ENCODE peak calls at places on chromosomes 7 and 10, in ten cellular contexts. D is H1, I is esophagus squamous epithelium, N is DND-41, R is fibroblast of villous mesenchyme, X is tibial nerve, T is keratinocyte, B is choroid plexus epithelial cell, S is heart left ventricle, M is cardiac fibroblast. Z is an unnamed sample.
A peak's percentile ranks its signal among the peaks of the same experiment; 100 is the strongest.

GRCh38 chr10:44968101-44968886 is 8.7 kb downstream of the RASSF4 start:
- DNase-seq in N (peak; percentile 74), X (peak; percentile 69), I (no peak), M (peak; percentile 66), B (peak; percentile 67), T (no peak), S (no peak), R (peak; percentile 50), D (no peak), Z (no peak)

GRCh38 chr7:129461809-129462208 is 27.6 kb downstream of the STRIP2 start:
- DNase-seq in R (no peak), D (no peak), B (no peak), N (no peak), S (no peak), T (no peak), X (no peak), I (no peak), M (no peak), Z (no peak)

GRCh38 chr10:3131098-3131497 is 41.5 kb downstream of the PITRM1 start:
- DNase-seq in R (peak; percentile 33), N (no peak), I (no peak), X (no peak), T (no peak), B (peak; percentile 52), M (peak; percentile 68), D (no peak), S (no peak), Z (peak; percentile 26)

GRCh38 chr10:52314007-52314821 is at the start of gene DKK1:
- DNase-seq in N (no peak), B (peak; percentile 83), S (peak; percentile 46), R (peak; percentile 84), I (no peak), T (no peak), M (peak; percentile 88), X (peak; percentile 37), D (peak; percentile 68), Z (peak; percentile 94)

GRCh38 chr10:131706476-131706875 is 194.3 kb upstream of the PPP2R2D start:
- DNase-seq in S (no peak), B (no peak), I (no peak), R (no peak), X (no peak), M (no peak), D (no peak), T (no peak), N (no peak), Z (no peak)

GRCh38 chr7:138842111-138842510 is 44.1 kb upstream of the ATP6V0A4 start:
- DNase-seq in R (peak; percentile 71), I (no peak), B (peak; percentile 90), N (no peak), X (no peak), M (peak; percentile 27), S (no peak), T (no peak), D (peak; percentile 31), Z (peak; percentile 34)

GRCh38 chr10:58829839-58830238 is 317.2 kb downstream of the BICC1 start:
- DNase-seq in X (no peak), D (no peak), T (no peak), R (no peak), I (no peak), N (no peak), S (no peak), B (no peak), M (no peak), Z (no peak)

GRCh38 chr7:102312317-102312716 is 25.6 kb downstream of the SH2B2 start:
- DNase-seq in T (no peak), I (no peak), X (no peak), R (no peak), N (no peak), D (no peak), B (no peak), M (no peak), S (no peak), Z (no peak)

GRCh38 chr10:109961181-109962001 is 38.1 kb upstream of the XPNPEP1 start:
- DNase-seq in X (no peak), N (no peak), D (no peak), R (peak; percentile 36), M (no peak), B (peak; percentile 62), S (no peak), I (no peak), T (no peak), Z (peak; percentile 57)

GRCh38 chr7:112930787-112931186 is 140.6 kb upstream of the TMEM168 start:
- DNase-seq in X (no peak), D (no peak), B (peak; percentile 73), T (no peak), S (no peak), N (no peak), R (peak; percentile 45), I (no peak), M (peak; percentile 82), Z (peak; percentile 66)

GRCh38 chr7:26860361-26860760 is 4.0 kb downstream of the SKAP2 start:
- DNase-seq in M (no peak), B (no peak), X (no peak), D (no peak), T (no peak), S (no peak), I (no peak), R (peak; percentile 14), N (no peak), Z (peak; percentile 14)
- TF ChIP-seq CTCF in M (no peak), B (no peak), X (no peak), D (peak; percentile 43), T (no peak), S (no peak), I (no peak), R (no peak), N (peak; percentile 13), Z (no peak)

GRCh38 chr10:90916392-90917110 is 4.3 kb downstream of the ANKRD1 start:
- DNase-seq in R (no peak), I (no peak), D (no peak), T (no peak), N (no peak), B (no peak), X (no peak), M (no peak), S (no peak), Z (no peak)
- H3K4me3 ChIP-seq in R (no peak overlapping the region), I (no peak overlapping the region), D (no peak overlapping the region), T (no peak overlapping the region), N (no peak overlapping the region), B (no peak overlapping the region), X (no peak overlapping the region), M (no peak overlapping the region), S (peak overlapping the region; percentile 61), Z (no peak overlapping the region)

GRCh38 chr10:70380350-70381135 is 1.9 kb downstream of the LRRC20 start:
- DNase-seq in B (no peak), T (no peak), I (no peak), X (no peak), S (peak; percentile 48), M (no peak), R (no peak), D (no peak), N (no peak), Z (no peak)
- TF ChIP-seq CTCF in B (no peak), T (no peak), I (no peak), X (no peak), S (no peak), M (no peak), R (no peak), D (no peak), N (peak; percentile 2), Z (no peak)

GRCh38 chr7:19773361-19773760 is at the start of gene TMEM196:
- DNase-seq in M (no peak), T (no peak), S (no peak), R (no peak), D (no peak), X (no peak), I (no peak), N (no peak), B (no peak), Z (no peak)

GRCh38 chr7:19772323-19772722 is 1.1 kb downstream of the TMEM196 start:
- DNase-seq in I (no peak), T (no peak), X (no peak), D (no peak), B (no peak), M (no peak), S (no peak), N (no peak), R (no peak), Z (no peak)

GRCh38 chr7:19776981-19777380 is 3.6 kb upstream of the TMEM196 start:
- DNase-seq in S (no peak), B (no peak), N (no peak), R (no peak), X (no peak), D (no peak), I (no peak), T (no peak), M (no peak), Z (no peak)

GRCh38 chr7:19772858-19773337 is 519 bp downstream of the TMEM196 start:
- DNase-seq in D (peak; percentile 33), R (peak; percentile 27), X (no peak), T (no peak), I (no peak), S (no peak), N (no peak), B (peak; percentile 26), M (peak; percentile 24), Z (peak; percentile 29)
- H3K4me3 ChIP-seq in D (peak overlapping the region; percentile 47), R (peak overlapping the region; percentile 24), X (peak overlapping the region; percentile 36), T (no peak overlapping the region), I (no peak overlapping the region), S (peak overlapping the region; percentile 8), N (no peak overlapping the region), B (no peak overlapping the region), M (no peak overlapping the region), Z (no peak overlapping the region)

GRCh38 chr10:91745086-91745831 is 53.0 kb upstream of the TNKS2 start:
- DNase-seq in T (no peak), B (peak; percentile 54), M (peak; percentile 29), I (no peak), N (no peak), R (no peak), D (peak; percentile 61), S (peak; percentile 28), X (no peak), Z (peak; percentile 45)
- TF ChIP-seq CTCF in T (peak; percentile 62), B (peak; percentile 59), M (peak; percentile 39), I (peak; percentile 48), N (peak; percentile 27), R (peak; percentile 16), D (peak; percentile 91), S (peak; percentile 19), X (no peak), Z (peak; percentile 28)

Z was measured in foreskin fibroblast.